ENCODE peak calls at places on chromosome 17, in five cellular contexts. One of them, this sample, is unnamed.

GRCh38 chr17:63279498-63280230 is 166.4 kb downstream of the CYB561 start:
- DNase-seq in stimulated activated CD4-positive, alpha-beta T cell treated with anti-CD3 and anti-CD28 coated beads, Interleukin-1b, Interleukin-23, amount 100 ng/mL, for 24 hours: no peak
- DNase-seq in activated T-cell treated with anti-CD3 and anti-CD28 coated beads for 1 hour: no peak
- DNase-seq in substantia nigra: no peak
- DNase-seq in CMK: no peak
- DNase-seq in this sample: no peak

GRCh38 chr17:4542003-4542725 is 13.0 kb downstream of the MYBBP1A start:
- DNase-seq in activated T-cell treated with anti-CD3 and anti-CD28 coated beads for 1 hour: no peak
- DNase-seq in stimulated activated CD4-positive, alpha-beta T cell treated with anti-CD3 and anti-CD28 coated beads, Interleukin-1b, Interleukin-23, amount 100 ng/mL, for 24 hours: no peak
- DNase-seq in CMK: no peak
- DNase-seq in substantia nigra: no peak
- DNase-seq in this sample: no peak

GRCh38 chr17:58249270-58250133 is 11.1 kb downstream of the LPO start:
- DNase-seq in stimulated activated CD4-positive, alpha-beta T cell treated with anti-CD3 and anti-CD28 coated beads, Interleukin-1b, Interleukin-23, amount 100 ng/mL, for 24 hours: peak; percentile 72
- DNase-seq in substantia nigra: no peak
- DNase-seq in activated T-cell treated with anti-CD3 and anti-CD28 coated beads for 1 hour: peak; percentile 65
- DNase-seq in CMK: no peak
- DNase-seq in this sample: peak; percentile 69

GRCh38 chr17:68704897-68705296 is 103.7 kb upstream of the FAM20A start:
- DNase-seq in substantia nigra: no peak
- DNase-seq in stimulated activated CD4-positive, alpha-beta T cell treated with anti-CD3 and anti-CD28 coated beads, Interleukin-1b, Interleukin-23, amount 100 ng/mL, for 24 hours: no peak
- DNase-seq in CMK: no peak
- DNase-seq in activated T-cell treated with anti-CD3 and anti-CD28 coated beads for 1 hour: no peak
- DNase-seq in this sample: no peak

GRCh38 chr17:48374650-48375230 is 55.3 kb downstream of the SKAP1 start:
- DNase-seq in activated T-cell treated with anti-CD3 and anti-CD28 coated beads for 1 hour: no peak
- DNase-seq in stimulated activated CD4-positive, alpha-beta T cell treated with anti-CD3 and anti-CD28 coated beads, Interleukin-1b, Interleukin-23, amount 100 ng/mL, for 24 hours: no peak
- DNase-seq in substantia nigra: no peak
- DNase-seq in CMK: no peak
- DNase-seq in this sample: no peak

GRCh38 chr17:60073621-60074020 is 5.1 kb downstream of the HEATR6 start:
- DNase-seq in CMK: no peak
- DNase-seq in substantia nigra: no peak
- DNase-seq in activated T-cell treated with anti-CD3 and anti-CD28 coated beads for 1 hour: no peak
- DNase-seq in stimulated activated CD4-positive, alpha-beta T cell treated with anti-CD3 and anti-CD28 coated beads, Interleukin-1b, Interleukin-23, amount 100 ng/mL, for 24 hours: no peak
- DNase-seq in this sample: no peak

GRCh38 chr17:82830249-82830661 is 9.6 kb downstream of the ZNF750 start:
- DNase-seq in CMK: no peak
- DNase-seq in activated T-cell treated with anti-CD3 and anti-CD28 coated beads for 1 hour: no peak
- DNase-seq in stimulated activated CD4-positive, alpha-beta T cell treated with anti-CD3 and anti-CD28 coated beads, Interleukin-1b, Interleukin-23, amount 100 ng/mL, for 24 hours: no peak
- DNase-seq in substantia nigra: no peak
- DNase-seq in this sample: no peak

GRCh38 chr17:47731396-47731795 is 1.6 kb upstream of the TBX21 start:
- DNase-seq in activated T-cell treated with anti-CD3 and anti-CD28 coated beads for 1 hour: no peak
- DNase-seq in stimulated activated CD4-positive, alpha-beta T cell treated with anti-CD3 and anti-CD28 coated beads, Interleukin-1b, Interleukin-23, amount 100 ng/mL, for 24 hours: no peak
- DNase-seq in CMK: no peak
- DNase-seq in substantia nigra: no peak
- DNase-seq in this sample: no peak

GRCh38 chr17:29158515-29159275 is 21.5 kb downstream of the MYO18A start:
- DNase-seq in activated T-cell treated with anti-CD3 and anti-CD28 coated beads for 1 hour: no peak
- DNase-seq in CMK: no peak
- DNase-seq in substantia nigra: peak; percentile 36
- DNase-seq in stimulated activated CD4-positive, alpha-beta T cell treated with anti-CD3 and anti-CD28 coated beads, Interleukin-1b, Interleukin-23, amount 100 ng/mL, for 24 hours: no peak
- DNase-seq in this sample: peak; percentile 64

GRCh38 chr17:41792835-41793748 is 6.6 kb upstream of the JUP start:
- DNase-seq in CMK: peak; percentile 75
- DNase-seq in substantia nigra: no peak
- DNase-seq in activated T-cell treated with anti-CD3 and anti-CD28 coated beads for 1 hour: no peak
- DNase-seq in stimulated activated CD4-positive, alpha-beta T cell treated with anti-CD3 and anti-CD28 coated beads, Interleukin-1b, Interleukin-23, amount 100 ng/mL, for 24 hours: no peak
- DNase-seq in this sample: no peak

GRCh38 chr17:78924481-78925151 is 571 bp downstream of the TIMP2 start:
- DNase-seq in stimulated activated CD4-positive, alpha-beta T cell treated with anti-CD3 and anti-CD28 coated beads, Interleukin-1b, Interleukin-23, amount 100 ng/mL, for 24 hours: no peak
- DNase-seq in activated T-cell treated with anti-CD3 and anti-CD28 coated beads for 1 hour: no peak
- DNase-seq in CMK: no peak
- DNase-seq in substantia nigra: no peak
- DNase-seq in this sample: no peak

GRCh38 chr17:67518881-67519280 is 141.8 kb downstream of the PITPNC1 start:
- DNase-seq in substantia nigra: no peak
- DNase-seq in activated T-cell treated with anti-CD3 and anti-CD28 coated beads for 1 hour: no peak
- DNase-seq in stimulated activated CD4-positive, alpha-beta T cell treated with anti-CD3 and anti-CD28 coated beads, Interleukin-1b, Interleukin-23, amount 100 ng/mL, for 24 hours: no peak
- DNase-seq in CMK: no peak
- DNase-seq in this sample: no peak

GRCh38 chr17:76161619-76162222 is 20.7 kb upstream of the FOXJ1 start:
- DNase-seq in stimulated activated CD4-positive, alpha-beta T cell treated with anti-CD3 and anti-CD28 coated beads, Interleukin-1b, Interleukin-23, amount 100 ng/mL, for 24 hours: no peak
- DNase-seq in CMK: no peak
- DNase-seq in substantia nigra: no peak
- DNase-seq in activated T-cell treated with anti-CD3 and anti-CD28 coated beads for 1 hour: no peak
- DNase-seq in this sample: no peak

GRCh38 chr17:73338050-73338491 is 26.3 kb upstream of the CDC42EP4 start:
- DNase-seq in stimulated activated CD4-positive, alpha-beta T cell treated with anti-CD3 and anti-CD28 coated beads, Interleukin-1b, Interleukin-23, amount 100 ng/mL, for 24 hours: no peak
- DNase-seq in activated T-cell treated with anti-CD3 and anti-CD28 coated beads for 1 hour: no peak
- DNase-seq in CMK: no peak
- DNase-seq in substantia nigra: no peak
- DNase-seq in this sample: no peak

GRCh38 chr17:72635034-72635654 is 457.3 kb downstream of the SLC39A11 start:
- DNase-seq in substantia nigra: no peak
- DNase-seq in activated T-cell treated with anti-CD3 and anti-CD28 coated beads for 1 hour: no peak
- DNase-seq in stimulated activated CD4-positive, alpha-beta T cell treated with anti-CD3 and anti-CD28 coated beads, Interleukin-1b, Interleukin-23, amount 100 ng/mL, for 24 hours: no peak
- DNase-seq in CMK: no peak
- DNase-seq in this sample: no peak

GRCh38 chr17:74807925-74808324 is 31.8 kb upstream of the NAT9 start:
- DNase-seq in activated T-cell treated with anti-CD3 and anti-CD28 coated beads for 1 hour: no peak
- DNase-seq in CMK: no peak
- DNase-seq in stimulated activated CD4-positive, alpha-beta T cell treated with anti-CD3 and anti-CD28 coated beads, Interleukin-1b, Interleukin-23, amount 100 ng/mL, for 24 hours: no peak
- DNase-seq in substantia nigra: peak; percentile 24
- DNase-seq in this sample: no peak